ENCODE peak calls at places on chromosomes 12 and 14, in six cellular contexts. M is PC-3, B is stomach, L is lower lobe of right lung, A is Peyer's patch, X is WERI-Rb-1. Z is an unnamed sample.

GRCh38 chr12:27207626-27208413 is 36.3 kb upstream of the STK38L start:
- DNase-seq in A (no peak), X (no peak), L (no peak), B (no peak), M (no peak), Z (peak; percentile 78)

GRCh38 chr14:69522026-69522425 is 37.5 kb downstream of the PLEKHD1 start:
- DNase-seq in X (no peak), A (no peak), B (no peak), M (no peak), L (no peak), Z (no peak)

GRCh38 chr12:39300799-39301198 is 142.1 kb downstream of the KIF21A start:
- DNase-seq in M (no peak), A (no peak), B (no peak), X (no peak), L (no peak), Z (no peak)

GRCh38 chr14:70707138-70708038 is 65.7 kb downstream of the TTC9 start:
- DNase-seq in A (no peak), X (no peak), B (no peak), L (no peak), M (peak; percentile 88), Z (peak; percentile 57)

GRCh38 chr12:100200450-100201181 is at the start of gene ACTR6:
- DNase-seq in B (peak; percentile 96), L (peak; percentile 97), A (peak; percentile 96), M (peak; percentile 99), X (peak; percentile 94), Z (peak; percentile 87)

GRCh38 chr12:100661300-100661951 is 87.9 kb downstream of the GAS2L3 start:
- DNase-seq in M (no peak), L (no peak), A (no peak), B (no peak), X (no peak), Z (peak; percentile 14)

GRCh38 chr14:54025661-54026060 is 69.0 kb upstream of the BMP4 start:
- DNase-seq in M (peak; percentile 94), L (no peak), A (no peak), X (peak; percentile 15), B (no peak), Z (no peak)

GRCh38 chr12:1491983-1492697 is 102.2 kb downstream of the FBXL14 start:
- DNase-seq in L (no peak), A (no peak), X (no peak), M (no peak), B (no peak), Z (no peak)

GRCh38 chr14:39179042-39179441 is 4.0 kb downstream of the PNN start:
- DNase-seq in X (no peak), A (no peak), B (no peak), L (no peak), M (no peak), Z (no peak)

GRCh38 chr14:99137913-99138571 is 134.0 kb downstream of the BCL11B start:
- DNase-seq in L (no peak), M (no peak), X (no peak), B (peak; percentile 13), A (no peak), Z (no peak)

GRCh38 chr12:53065470-53065869 is 13.7 kb downstream of the SPRYD3 start:
- DNase-seq in X (no peak), L (no peak), B (no peak), M (no peak), A (no peak), Z (no peak)

GRCh38 chr12:53062011-53062961 is 12.4 kb downstream of the TNS2 start:
- DNase-seq in A (no peak), X (no peak), M (no peak), B (no peak), L (no peak), Z (no peak)

GRCh38 chr12:53064613-53065415 is 14.4 kb downstream of the SPRYD3 start:
- DNase-seq in L (no peak), X (no peak), M (no peak), B (no peak), A (no peak), Z (no peak)

GRCh38 chr12:53062977-53063707 is 13.3 kb downstream of the TNS2 start:
- DNase-seq in M (no peak), L (no peak), X (peak; percentile 61), A (no peak), B (no peak), Z (no peak)

GRCh38 chr12:53063708-53064612 is 14.1 kb downstream of the TNS2 start:
- DNase-seq in M (no peak), A (no peak), B (no peak), X (peak; percentile 67), L (no peak), Z (no peak)
- H3K4me3 ChIP-seq in M (no peak overlapping the region), A (no peak overlapping the region), B (no peak overlapping the region), X (no peak overlapping the region), L (no peak overlapping the region), Z (no peak overlapping the region)

DNA sequence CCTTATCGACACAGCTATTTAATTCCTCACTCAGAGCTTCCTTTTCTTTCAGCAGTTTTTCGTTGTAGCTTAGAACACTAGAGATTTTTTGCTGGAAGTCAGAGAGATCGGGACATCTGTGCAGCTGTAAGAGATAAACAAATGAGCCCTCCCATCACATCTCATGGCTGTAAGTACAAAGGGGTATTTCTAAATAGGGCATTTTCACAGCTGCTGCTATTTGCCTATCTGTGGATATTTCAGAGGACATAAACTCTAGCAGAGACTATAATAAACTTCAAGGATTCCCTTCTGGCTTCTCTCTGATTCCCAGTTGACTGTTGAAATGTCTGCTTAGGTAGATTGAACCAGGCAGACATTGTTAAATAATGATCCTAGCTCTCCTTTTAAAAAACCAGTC is 76.1 kb upstream of the SAV1 start:
- DNase-seq in M (no peak), L (no peak), X (no peak), A (no peak), B (no peak), Z (no peak)
- H3K36me3 ChIP-seq in M (peaks cover 11% of the 10 kb centered on the region), L (peaks cover 64% of the 10 kb centered on the region), X (peaks cover 74% of the 10 kb centered on the region), A (no peaks in the 10 kb centered on the region), B (peaks cover 70% of the 10 kb centered on the region), Z (peaks cover 15% of the 10 kb centered on the region)

DNA sequence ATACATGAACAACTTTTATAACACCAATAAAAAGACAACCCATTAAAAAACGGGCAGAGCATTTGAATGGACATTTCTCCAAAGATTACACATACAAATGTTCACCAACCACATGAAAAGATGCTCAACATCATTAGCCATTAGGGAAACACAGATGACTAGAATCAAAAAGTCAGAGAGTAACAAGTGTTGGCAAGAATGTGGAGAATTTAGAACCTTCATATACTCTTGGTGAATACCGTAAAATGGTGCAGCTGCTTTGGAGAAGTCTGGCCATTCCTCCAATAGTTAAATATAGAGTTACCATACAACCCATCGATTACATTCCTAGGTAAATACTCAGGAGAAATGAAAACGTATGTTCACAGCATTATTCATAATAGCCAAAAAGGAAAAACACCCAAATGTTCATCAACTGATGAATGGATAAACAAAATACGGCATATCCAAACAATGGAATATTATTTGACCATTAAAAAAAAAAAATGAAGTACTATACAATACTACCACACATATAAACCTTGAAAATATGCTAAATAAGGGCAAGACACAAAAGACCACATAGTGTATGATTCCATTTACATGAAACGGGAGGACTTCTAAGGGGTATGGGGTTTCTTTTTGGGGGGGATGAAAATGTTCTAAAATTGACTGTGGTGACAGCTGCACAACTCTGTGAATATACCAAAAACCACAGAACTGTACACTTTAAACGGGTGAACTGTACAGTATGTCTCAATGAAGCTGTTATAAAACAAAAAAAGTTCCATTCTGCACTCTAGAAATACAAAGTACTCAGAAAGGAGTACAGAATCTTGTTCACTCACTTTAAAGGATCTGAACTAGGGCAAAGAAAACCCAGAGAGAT is 3.2 kb downstream of the CORO1C start:
- DNase-seq in L (no peak), X (no peak), A (no peak), B (no peak), M (no peak), Z (no peak)
- H3K4me3 ChIP-seq in L (peak overlapping the region; percentile 82), X (no peak overlapping the region), A (no peak overlapping the region), B (no peak overlapping the region), M (peak overlapping the region; percentile 68), Z (no peak overlapping the region)

DNA sequence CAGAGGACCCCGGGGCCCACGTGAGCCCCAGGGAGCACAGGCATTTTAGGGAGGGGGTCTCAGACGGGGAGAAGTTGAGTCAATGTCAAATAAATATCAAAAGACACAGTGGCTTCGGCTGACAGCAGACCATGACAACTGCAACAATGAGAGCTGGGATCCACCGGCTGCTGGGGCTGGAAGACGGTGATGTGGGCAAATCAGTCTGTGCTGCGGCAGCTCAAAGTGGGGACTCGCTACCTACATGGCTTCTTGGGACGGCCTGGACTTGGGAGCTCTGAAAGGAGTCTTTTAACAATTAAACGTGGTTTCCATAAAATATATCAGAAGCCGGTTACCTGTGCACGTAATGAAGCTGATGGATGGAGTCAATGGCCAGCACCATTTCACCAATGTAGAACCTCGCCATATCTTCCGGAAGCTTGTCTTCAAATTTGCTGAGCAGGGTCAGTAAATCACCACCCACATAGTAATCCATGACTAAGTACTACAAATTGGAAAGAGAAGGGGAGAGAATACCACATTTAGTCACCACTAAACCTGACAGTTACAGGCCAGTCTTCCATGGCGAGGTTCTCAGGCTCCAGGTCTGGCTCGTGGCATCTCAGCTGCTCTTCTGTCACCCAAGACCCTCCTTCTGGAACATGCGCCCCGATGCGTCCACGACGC is 58.0 kb downstream of the CDC42BPB start:
- DNase-seq in X (no peak), B (no peak), M (no peak), A (no peak), L (no peak), Z (no peak)
- H3K36me3 ChIP-seq in X (peaks cover 36% of the 10 kb centered on the region), B (peaks cover 96% of the 10 kb centered on the region), M (peaks cover 15% of the 10 kb centered on the region), A (no peaks in the 10 kb centered on the region), L (peaks cover 85% of the 10 kb centered on the region), Z (no peaks in the 10 kb centered on the region)

Z was measured in GM06990.